ENCODE peak calls at places on chromosomes 1 and 21, in eight cellular contexts. O is HFFc6; T is GM12865; U is cardiac fibroblast; X is mesothelial cell of epicardium; C is naive thymus-derived CD8-positive, alpha-beta T cell; J is colonic mucosa; S is H54. R is an unnamed sample.

GRCh38 chr1:52602328-52603300 is at the start of gene GPX7:
- DNase-seq in S (no peak), J (peak), T (peak), O (peak), C (peak), X (peak), U (peak), R (peak)

GRCh38 chr1:208759250-208759649 is 515.1 kb upstream of the PLXNA2 start:
- DNase-seq in J (no peak), C (no peak), S (no peak), O (no peak), U (no peak), X (no peak), T (no peak), R (no peak)

GRCh38 chr21:33208534-33208933 is 21.2 kb upstream of the IFNAR2 start:
- DNase-seq in U (no peak), S (no peak), J (no peak), C (no peak), X (no peak), T (no peak), O (no peak), R (no peak)

GRCh38 chr1:36350659-36351171 is 27.3 kb upstream of the EVA1B start:
- DNase-seq in C (peak), X (no peak), T (peak), U (peak), J (no peak), S (peak), O (peak), R (peak)

GRCh38 chr1:228279722-228280105 is 71.9 kb downstream of the OBSCN start:
- DNase-seq in C (no peak), U (no peak), X (peak), S (no peak), O (no peak), J (no peak), T (no peak), R (no peak)

GRCh38 chr1:218164930-218165686 is 120.0 kb upstream of the RRP15 start:
- DNase-seq in O (no peak), J (peak), U (peak), C (peak), T (peak), S (peak), X (peak), R (peak)

GRCh38 chr1:212718499-212718898 is 18.9 kb upstream of the BATF3 start:
- DNase-seq in C (no peak), T (no peak), J (no peak), X (no peak), O (no peak), S (no peak), U (peak), R (peak)

GRCh38 chr1:44723496-44724407 is 7.2 kb downstream of the RNU5D-1 start:
- DNase-seq in X (no peak), S (no peak), C (peak), J (no peak), T (peak), O (no peak), U (no peak), R (no peak)

GRCh38 chr1:4595341-4596225 is 58.8 kb upstream of the AJAP1 start:
- DNase-seq in C (no peak), T (no peak), U (no peak), O (no peak), J (no peak), X (no peak), S (no peak), R (no peak)

GRCh38 chr1:116268211-116268610 is 104.8 kb upstream of the ATP1A1 start:
- DNase-seq in J (peak), S (no peak), T (peak), X (no peak), C (no peak), U (peak), O (no peak), R (no peak)

GRCh38 chr1:109763646-109764415 is at the start of gene EPS8L3:
- DNase-seq in O (no peak), T (no peak), X (peak), S (no peak), C (no peak), J (peak), U (no peak), R (no peak)

GRCh38 chr1:168629466-168629865 is 53.1 kb downstream of the XCL1 start:
- DNase-seq in S (no peak), T (no peak), U (no peak), X (no peak), C (no peak), J (no peak), O (no peak), R (no peak)

GRCh38 chr21:34511787-34512451 is at the start of gene KCNE1:
- DNase-seq in U (peak), J (no peak), S (no peak), T (no peak), C (no peak), X (no peak), O (no peak), R (no peak)